ENCODE peak calls at places on chromosome 16, in seven cellular contexts. P is ovary, R is cardiac muscle cell, N is right lobe of liver, J is AG04450, M is hepatocyte, F is psoas muscle. V is an unnamed sample.

GRCh38 chr16:23905027-23905426 is 69.2 kb downstream of the PRKCB start:
- DNase-seq in P (peak), R (peak), N (no peak), J (peak), M (peak), F (no peak), V (peak)

GRCh38 chr16:85751665-85752501 is 987 bp upstream of the C16orf74 start:
- DNase-seq in P (no peak), R (no peak), N (no peak), J (no peak), M (no peak), F (no peak), V (peak)

GRCh38 chr16:87331241-87331801 is 14.1 kb upstream of the C16orf95 start:
- DNase-seq in P (no peak), R (no peak), N (peak), J (no peak), M (no peak), F (no peak), V (no peak)

GRCh38 chr16:79301036-79301435 is 299.5 kb downstream of the MAF start:
- DNase-seq in P (no peak), R (no peak), N (no peak), J (no peak), M (no peak), F (no peak), V (no peak)

GRCh38 chr16:31696968-31697743 is 169.5 kb downstream of the AHSP start:
- DNase-seq in P (no peak), R (peak), N (no peak), J (no peak), M (peak), F (no peak), V (peak)

GRCh38 chr16:84284168-84284722 is 10.4 kb upstream of the WFDC1 start:
- DNase-seq in P (peak), R (peak), N (no peak), J (no peak), M (peak), F (peak), V (peak)

GRCh38 chr16:6633441-6633840 is 699.2 kb upstream of the RBFOX1 start:
- DNase-seq in P (no peak), R (no peak), N (no peak), J (no peak), M (no peak), F (no peak), V (no peak)

GRCh38 chr16:7390974-7391373 is 58.3 kb downstream of the RBFOX1 start:
- DNase-seq in P (no peak), R (no peak), N (no peak), J (no peak), M (no peak), F (no peak), V (no peak)

GRCh38 chr16:88835818-88836217 is 20.9 kb downstream of the GALNS start:
- DNase-seq in P (no peak), R (no peak), N (no peak), J (no peak), M (no peak), F (no peak), V (no peak)

GRCh38 chr16:1745181-1745899 is 26.0 kb downstream of the NME3 start:
- DNase-seq in P (no peak), R (no peak), N (no peak), J (peak), M (no peak), F (no peak), V (peak)

GRCh38 chr16:1745900-1746692 is 25.2 kb downstream of the NME3 start:
- DNase-seq in P (no peak), R (no peak), N (no peak), J (peak), M (no peak), F (no peak), V (peak)

GRCh38 chr16:1744338-1744840 is 27.0 kb downstream of the NME3 start:
- DNase-seq in P (no peak), R (no peak), N (no peak), J (no peak), M (no peak), F (no peak), V (no peak)

GRCh38 chr16:1747934-1748333 is 23.4 kb downstream of the NME3 start:
- DNase-seq in P (no peak), R (no peak), N (peak), J (no peak), M (no peak), F (no peak), V (no peak)

DNA sequence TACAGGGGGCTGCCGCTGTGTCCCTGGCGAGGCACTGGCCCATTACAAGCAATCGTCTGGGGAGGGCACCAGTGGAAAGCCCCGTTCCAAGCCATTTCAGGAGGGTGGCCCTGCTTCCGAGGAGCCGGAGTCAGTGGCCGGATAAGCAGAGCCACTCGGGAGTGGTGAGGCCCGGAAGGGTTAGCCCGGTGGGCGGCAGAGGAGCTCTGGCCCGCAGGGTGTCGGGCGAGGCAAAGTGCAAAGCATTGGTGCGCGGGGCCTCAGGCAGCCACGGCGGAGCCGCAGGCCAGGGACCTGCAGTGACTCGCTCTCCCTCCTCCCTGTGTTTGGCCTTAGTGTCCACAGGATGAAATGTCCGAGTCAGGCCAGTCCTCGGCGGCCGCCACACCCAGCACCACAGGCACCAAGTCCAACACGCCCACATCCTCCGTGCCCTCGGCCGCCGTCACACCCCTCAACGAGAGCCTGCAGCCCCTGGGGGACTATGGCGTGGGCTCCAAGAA is 24.6 kb downstream of the NME3 start:
- DNase-seq in P (no peak), R (no peak), N (no peak), J (no peak), M (no peak), F (no peak), V (no peak)
- H3K27ac ChIP-seq in P (no peak), R (no peak), N (no peak), J (peak), M (no peak), F (no peak), V (peak)

GRCh38 chr16:55256412-55257016 is 67.5 kb upstream of the IRX6 start:
- DNase-seq in P (no peak), R (no peak), N (no peak), J (no peak), M (no peak), F (no peak), V (no peak)

GRCh38 chr16:55253987-55254386 is 70.0 kb upstream of the IRX6 start:
- DNase-seq in P (no peak), R (no peak), N (no peak), J (no peak), M (no peak), F (no peak), V (no peak)

GRCh38 chr16:55255890-55256289 is 68.1 kb upstream of the IRX6 start:
- DNase-seq in P (no peak), R (peak), N (no peak), J (no peak), M (no peak), F (no peak), V (no peak)

GRCh38 chr16:55261301-55261700 is 62.7 kb upstream of the IRX6 start:
- DNase-seq in P (no peak), R (no peak), N (no peak), J (no peak), M (no peak), F (no peak), V (no peak)

GRCh38 chr16:55257971-55258613 is 65.9 kb upstream of the IRX6 start:
- DNase-seq in P (no peak), R (peak), N (peak), J (no peak), M (peak), F (peak), V (peak)
- TF ChIP-seq CTCF in P (no peak), R (peak), N (peak), J (peak), M (peak), F (peak), V (peak)

DNA sequence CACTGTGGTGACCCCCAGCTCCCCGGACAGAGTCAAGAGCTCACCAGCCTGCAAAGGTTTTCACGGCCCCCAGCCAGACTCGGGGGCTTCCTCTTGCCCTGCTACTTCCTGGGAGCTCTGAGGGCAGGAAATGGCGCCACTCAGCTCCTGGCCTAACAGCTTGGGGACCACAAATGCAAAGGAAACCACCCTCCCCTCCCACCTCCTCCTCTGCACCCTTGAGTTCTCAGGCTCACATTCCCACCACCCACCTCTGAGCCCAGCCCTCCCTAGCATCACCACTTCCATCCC is 373 bp upstream of the SPN start:
- DNase-seq in P (no peak), R (no peak), N (no peak), J (no peak), M (no peak), F (no peak), V (no peak)
- H3K27ac ChIP-seq in P (no peak), R (no peak), N (no peak), J (no peak), M (no peak), F (no peak), V (no peak)

GRCh38 chr16:19559242-19559910 is 3.9 kb downstream of the VPS35L start:
- DNase-seq in P (no peak), R (peak), N (no peak), J (peak), M (peak), F (no peak), V (peak)

GRCh38 chr16:19555186-19555937 is at the start of gene VPS35L:
- DNase-seq in P (peak), R (peak), N (peak), J (peak), M (peak), F (peak), V (peak)

GRCh38 chr16:19560078-19560477 is 4.6 kb downstream of the VPS35L start:
- DNase-seq in P (no peak), R (no peak), N (no peak), J (no peak), M (no peak), F (no peak), V (no peak)

DNA sequence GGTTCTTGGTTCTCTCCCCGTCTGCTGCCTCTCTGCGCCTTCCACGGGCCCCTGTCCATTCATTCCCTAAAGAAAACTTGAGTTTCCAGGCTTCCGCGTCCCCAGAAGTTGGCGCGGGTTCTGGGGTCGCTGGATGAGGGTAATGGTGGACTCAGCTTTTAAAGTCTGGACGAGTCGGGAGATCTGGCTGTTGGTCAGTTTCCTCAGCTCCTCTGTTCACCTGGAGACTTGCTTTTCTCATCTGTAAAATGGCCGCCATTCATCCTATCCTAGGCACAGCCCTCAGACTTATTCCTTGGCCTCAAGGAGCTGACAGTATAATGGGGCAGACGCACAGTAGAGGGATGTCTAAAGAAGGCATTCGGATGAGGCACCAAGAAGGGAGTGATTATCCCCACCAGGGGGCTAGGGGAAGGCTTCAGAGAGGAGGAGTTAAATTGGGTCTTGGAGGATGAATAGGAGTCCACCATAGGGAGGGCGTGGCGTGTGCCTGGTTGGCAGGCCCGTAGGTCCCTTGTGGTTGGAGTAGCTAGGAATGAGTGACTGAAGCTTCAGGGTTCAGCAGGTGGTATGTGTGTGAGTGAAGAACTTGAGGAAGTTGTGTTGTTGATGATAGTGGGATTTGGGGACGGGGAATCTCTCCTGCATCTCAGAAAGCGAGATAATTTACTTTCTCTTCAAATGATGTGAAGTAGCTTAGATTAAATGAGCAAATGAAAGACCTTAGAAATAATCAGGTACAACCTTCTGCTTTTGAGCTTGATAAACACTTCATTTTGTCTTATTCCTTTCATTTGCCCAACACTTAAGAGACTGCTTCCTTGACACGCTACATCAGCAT is 655 bp downstream of the VPS35L start:
- DNase-seq in P (peak), R (peak), N (no peak), J (no peak), M (peak), F (no peak), V (no peak)
- TF ChIP-seq CTCF in P (no peak), R (peak), N (no peak), J (no peak), M (no peak), F (no peak), V (no peak)

GRCh38 chr16:1938316-1938715 is 4.7 kb downstream of the MSRB1 start:
- DNase-seq in P (no peak), R (no peak), N (peak), J (no peak), M (no peak), F (no peak), V (no peak)
- H3K27ac ChIP-seq in P (no peak), R (no peak), N (peak), J (no peak), M (no peak), F (peak), V (peak)

GRCh38 chr16:30482366-30482765 is 9.8 kb downstream of the ITGAL start:
- DNase-seq in P (no peak), R (no peak), N (no peak), J (no peak), M (no peak), F (no peak), V (no peak)
- TF ChIP-seq CTCF in P (no peak), R (peak), N (peak), J (peak), M (no peak), F (no peak), V (no peak)

GRCh38 chr16:64162613-64163375 is 959.1 kb downstream of the CDH11 start:
- DNase-seq in P (no peak), R (no peak), N (no peak), J (no peak), M (no peak), F (no peak), V (no peak)

GRCh38 chr16:64165368-64165767 is 956.5 kb downstream of the CDH11 start:
- DNase-seq in P (no peak), R (no peak), N (no peak), J (no peak), M (no peak), F (no peak), V (no peak)

GRCh38 chr16:64158941-64159588 is 962.8 kb downstream of the CDH11 start:
- DNase-seq in P (no peak), R (no peak), N (no peak), J (no peak), M (peak), F (no peak), V (no peak)

GRCh38 chr16:64159986-64160385 is 961.9 kb downstream of the CDH11 start:
- DNase-seq in P (no peak), R (no peak), N (no peak), J (no peak), M (no peak), F (no peak), V (no peak)
- H3K27ac ChIP-seq in P (no peak), R (no peak), N (no peak), J (no peak), M (no peak), F (no peak), V (no peak)

V was measured in RWPE1.